ENCODE peak calls at places on chromosome 4, in four cellular contexts. Q, C, A and N are unnamed samples. For H3K36me3 and H3K27me3, the result is how much of the 10 kb centered on the place peaks cover.

GRCh38 chr4:1249731-1250526 is 999 bp upstream of the CTBP1 start:
- DNase-seq in C (peak), A (peak), Q (peak), N (no peak)

GRCh38 chr4:77599378-77599777 is 6.2 kb upstream of the CXCL13 start:
- DNase-seq in A (no peak), Q (no peak), C (no peak), N (peak)

GRCh38 chr4:81509822-81510221 is 38.1 kb upstream of the RASGEF1B start:
- DNase-seq in A (no peak), C (no peak), Q (no peak), N (no peak)

GRCh38 chr4:160257324-160257723 is 1154.4 kb downstream of the RAPGEF2 start:
- DNase-seq in C (no peak), A (no peak), Q (no peak), N (no peak)

GRCh38 chr4:7034262-7035081 is 8.7 kb upstream of the TADA2B start:
- DNase-seq in A (no peak), Q (peak), C (peak), N (peak)

GRCh38 chr4:78624048-78624447 is 72.5 kb downstream of the ANXA3 start:
- DNase-seq in Q (no peak), C (no peak), A (no peak), N (no peak)

GRCh38 chr4:36133658-36134057 is 110.7 kb downstream of the ARAP2 start:
- DNase-seq in A (no peak), Q (no peak), C (no peak), N (no peak)

GRCh38 chr4:26175016-26175786 is 145.6 kb upstream of the RBPJ start:
- DNase-seq in A (no peak), Q (no peak), C (no peak), N (no peak)

GRCh38 chr4:56372774-56373173 is 14.5 kb downstream of the AASDH start:
- DNase-seq in Q (no peak), A (no peak), C (no peak), N (no peak)

GRCh38 chr4:116122131-116122530 is 963.2 kb downstream of the TRAM1L1 start:
- DNase-seq in Q (no peak), A (no peak), C (no peak), N (no peak)

GRCh38 chr4:26573389-26573794 is 10.5 kb upstream of the TBC1D19 start:
- DNase-seq in C (no peak), Q (no peak), A (no peak), N (no peak)

GRCh38 chr4:156109943-156110925 is 156.6 kb upstream of the CTSO start:
- DNase-seq in Q (no peak), A (no peak), C (no peak), N (no peak)

GRCh38 chr4:119656986-119657635 is 28.5 kb upstream of the PDE5A start:
- DNase-seq in Q (no peak), A (no peak), C (no peak), N (no peak)

GRCh38 chr4:185204238-185204910 is 574 bp upstream of the CFAP97 start:
- DNase-seq in A (no peak), C (no peak), Q (no peak), N (no peak)

GRCh38 chr4:173014113-173014558 is 154.5 kb upstream of the GALNT7 start:
- DNase-seq in Q (no peak), C (no peak), A (no peak), N (peak)

GRCh38 chr4:141575884-141576283 is 60.5 kb upstream of the IL15 start:
- DNase-seq in Q (no peak), A (no peak), C (no peak), N (peak)

GRCh38 chr4:78565971-78566372 is 14.4 kb downstream of the ANXA3 start:
- DNase-seq in Q (no peak), A (no peak), C (no peak), N (no peak)

GRCh38 chr4:83010111-83010521 is 507 bp downstream of the LIN54 start:
- DNase-seq in Q (no peak), C (no peak), A (no peak), N (no peak)

GRCh38 chr4:48103483-48104139 is 30.4 kb downstream of the TXK start:
- DNase-seq in Q (no peak), C (no peak), A (no peak), N (no peak)

GRCh38 chr4:177047070-177047850 is 254.5 kb upstream of the VEGFC start:
- DNase-seq in A (peak), C (no peak), Q (peak), N (peak)

GRCh38 chr4:123381996-123382395 is 14.6 kb upstream of the SPRY1 start:
- DNase-seq in Q (no peak), C (no peak), A (no peak), N (no peak)

GRCh38 chr4:53734584-53735363 is 143.5 kb upstream of the LNX1 start:
- DNase-seq in C (no peak), A (no peak), Q (no peak), N (no peak)

GRCh38 chr4:95510877-95511276 is 37.9 kb downstream of the UNC5C start:
- DNase-seq in A (no peak), C (no peak), Q (no peak), N (no peak)

GRCh38 chr4:54433686-54434085 is 204.6 kb downstream of the PDGFRA start:
- DNase-seq in A (no peak), Q (no peak), C (no peak), N (no peak)

GRCh38 chr4:95761441-95761840 is 78.5 kb upstream of the PDHA2 start:
- DNase-seq in C (no peak), A (no peak), Q (no peak), N (no peak)

GRCh38 chr4:7134737-7135388 is 57.5 kb upstream of the SORCS2 start:
- DNase-seq in C (no peak), A (no peak), Q (no peak), N (peak)

GRCh38 chr4:145709336-145709735 is 29.4 kb downstream of the C4orf51 start:
- DNase-seq in A (no peak), Q (no peak), C (no peak), N (no peak)

DNA sequence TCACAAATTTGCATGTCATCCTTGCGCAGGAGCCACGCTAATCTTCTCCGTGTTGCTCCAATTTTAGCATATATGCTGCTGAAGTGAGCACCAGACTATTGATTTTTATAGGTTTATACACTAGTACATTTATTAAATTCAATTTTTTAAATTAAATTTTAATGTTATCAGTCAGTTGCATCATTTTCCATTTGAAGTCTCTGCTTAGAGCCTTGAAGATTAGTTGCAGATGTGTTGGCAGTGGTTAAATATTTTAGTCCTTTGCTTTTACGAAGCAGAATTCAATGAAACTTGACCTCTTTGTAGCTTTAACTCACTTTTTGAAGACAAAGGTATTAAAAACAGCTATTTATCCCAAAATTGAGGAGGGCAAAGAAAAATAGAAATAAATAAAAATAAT is 16.5 kb downstream of the TRAPPC11 start:
- DNase-seq in Q (no peak), A (no peak), C (no peak), N (no peak)
- H3K36me3 ChIP-seq in Q (half or more), A (under half), C (half or more), N (half or more)

GRCh38 chr4:151150821-151151580 is 51.6 kb downstream of the RPS3A start:
- DNase-seq in C (no peak), Q (no peak), A (no peak), N (no peak)
- H3K4me3 ChIP-seq in C (no peak), Q (no peak), A (no peak), N (no peak)

GRCh38 chr4:80206541-80207171 is 9.4 kb downstream of the PRDM8 start:
- DNase-seq in C (no peak), A (no peak), Q (no peak), N (no peak)
- H3K27me3 ChIP-seq in C (under half), A (under half), Q (under half), N (under half)

GRCh38 chr4:79979785-79980437 is 93.1 kb downstream of the ANTXR2 start:
- DNase-seq in Q (no peak), C (no peak), A (no peak), N (no peak)

GRCh38 chr4:79987401-79987800 is 85.6 kb downstream of the ANTXR2 start:
- DNase-seq in Q (no peak), A (no peak), C (no peak), N (no peak)

GRCh38 chr4:79982587-79983327 is 90.3 kb downstream of the ANTXR2 start:
- DNase-seq in Q (no peak), C (no peak), A (no peak), N (no peak)

DNA sequence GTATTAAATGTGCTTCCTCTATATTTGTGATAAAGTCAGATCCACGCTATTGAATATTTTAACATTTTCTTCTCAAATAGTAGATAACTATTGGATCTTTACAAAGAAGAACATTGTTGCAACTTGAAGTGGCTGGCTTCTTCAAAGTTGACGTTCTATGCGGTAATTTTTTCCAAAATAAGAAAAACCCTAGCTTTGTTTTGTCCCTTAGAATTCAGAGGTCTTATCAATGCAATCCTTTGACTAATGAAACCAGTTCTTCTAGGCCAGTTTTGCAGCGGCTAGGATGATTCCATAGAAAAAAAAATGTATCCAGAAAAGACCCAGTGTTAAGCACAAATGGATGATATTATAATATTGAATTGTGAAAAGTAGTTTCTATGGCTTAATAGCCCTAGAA is 89.6 kb downstream of the ANTXR2 start:
- DNase-seq in A (no peak), Q (no peak), C (no peak), N (no peak)
- H3K36me3 ChIP-seq in A (under half), Q (under half), C (under half), N (under half)

GRCh38 chr4:121070696-121071639 is 1.4 kb downstream of the NDNF start:
- DNase-seq in C (peak), Q (peak), A (peak), N (peak)

GRCh38 chr4:121072080-121072835 is at the start of gene NDNF:
- DNase-seq in A (peak), C (no peak), Q (peak), N (peak)

GRCh38 chr4:121073672-121074386 is 1.5 kb upstream of the NDNF start:
- DNase-seq in Q (no peak), A (no peak), C (no peak), N (no peak)

GRCh38 chr4:121071640-121072037 is 696 bp downstream of the NDNF start:
- DNase-seq in A (no peak), C (no peak), Q (no peak), N (no peak)

GRCh38 chr4:121072836-121073362 is 564 bp upstream of the NDNF start:
- DNase-seq in C (peak), Q (peak), A (no peak), N (no peak)
- H3K4me3 ChIP-seq in C (peak), Q (peak), A (peak), N (no peak)

GRCh38 chr4:13521047-13521446 is 23.3 kb downstream of the NKX3-2 start:
- DNase-seq in C (no peak), A (no peak), Q (no peak), N (no peak)
- H3K27me3 ChIP-seq in C (half or more), A (under half), Q (half or more), N (under half)

DNA sequence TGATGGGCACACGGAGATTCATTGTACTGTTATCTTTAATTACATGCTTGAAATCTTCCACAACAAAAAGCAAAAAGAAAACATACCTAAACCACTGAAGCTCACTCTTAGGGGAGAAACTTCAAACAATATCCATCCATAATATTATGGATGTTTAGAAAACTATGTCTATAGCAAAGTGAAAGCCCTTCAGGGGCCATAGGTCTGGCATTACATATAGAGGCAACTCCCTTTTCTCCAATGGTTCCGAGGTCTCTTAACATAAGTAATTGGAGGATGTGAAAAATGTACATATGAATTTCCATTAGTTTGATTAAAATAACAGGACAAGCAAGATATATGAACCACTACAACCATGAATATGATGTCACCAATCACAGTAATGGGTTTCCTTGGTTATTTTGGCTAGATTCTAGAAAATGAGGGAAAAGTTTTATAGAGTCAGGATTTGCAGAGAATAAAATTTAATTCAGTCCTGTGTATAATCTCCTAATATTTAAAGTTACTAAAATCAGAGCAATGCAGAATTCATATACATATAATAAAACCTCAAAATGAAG is 10.8 kb downstream of the UGDH start:
- DNase-seq in C (no peak), Q (no peak), A (no peak), N (no peak)
- H3K36me3 ChIP-seq in C (under half), Q (half or more), A (under half), N (under half)

DNA sequence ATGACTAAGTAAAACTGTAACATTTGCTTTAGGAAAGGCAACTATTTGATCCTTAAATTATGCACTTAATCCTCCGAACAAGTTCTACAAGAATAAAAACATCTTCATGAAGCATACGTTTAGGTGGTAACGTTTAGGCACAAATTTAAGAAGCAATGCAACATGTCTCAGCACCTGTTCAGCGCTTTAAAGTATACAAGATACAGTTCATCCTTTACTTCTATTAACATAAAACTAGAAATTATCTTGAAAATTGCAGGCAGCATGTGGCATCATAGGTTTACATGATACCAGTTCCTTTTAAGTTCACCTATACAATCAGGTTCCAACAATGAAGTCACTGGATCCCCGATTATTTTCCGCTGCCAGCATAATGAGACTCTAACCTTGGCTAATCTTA is 1.5 kb downstream of the PLA2G12A start:
- DNase-seq in C (no peak), A (no peak), Q (no peak), N (no peak)
- H3K4me3 ChIP-seq in C (peak), A (peak), Q (peak), N (no peak)